ENCODE peak calls at places on chromosomes 4 and X, in five cellular contexts. H is heart right ventricle; P is CD4-positive, CD25-positive, alpha-beta regulatory T cell; T is CD8-positive, alpha-beta T cell; D is right cardiac atrium. S is an unnamed sample.

GRCh38 chr4:98341309-98341708 is 80.1 kb downstream of the RAP1GDS1 start:
- DNase-seq in T (no peak), P (no peak), H (no peak), D (no peak), S (no peak)

GRCh38 chrX:79325263-79325958 is 41.7 kb downstream of the ITM2A start:
- DNase-seq in T (peak; percentile 61), P (peak; percentile 54), D (no peak), H (no peak), S (no peak)

GRCh38 chr4:71550220-71551190 is 211.7 kb downstream of the SLC4A4 start:
- DNase-seq in D (no peak), H (no peak), T (no peak), P (no peak), S (no peak)

GRCh38 chr4:151850751-151851150 is 89.9 kb upstream of the GATB start:
- DNase-seq in H (no peak), P (no peak), D (no peak), T (no peak), S (no peak)

GRCh38 chr4:176383273-176384077 is 63.7 kb downstream of the SPCS3 start:
- DNase-seq in D (no peak), H (peak; percentile 29), T (no peak), P (no peak), S (no peak)

GRCh38 chrX:70481871-70482270 is 37.2 kb downstream of the DLG3 start:
- DNase-seq in D (no peak), T (no peak), H (no peak), P (no peak), S (no peak)

GRCh38 chr4:154559141-154559841 is 3.5 kb upstream of the FGB start:
- DNase-seq in T (no peak), H (no peak), D (no peak), P (peak; percentile 41), S (no peak)

GRCh38 chrX:30875957-30876356 is 13.1 kb downstream of the TAB3 start:
- DNase-seq in P (no peak), D (no peak), T (no peak), H (no peak), S (no peak)

GRCh38 chr4:69718376-69719293 is 41.8 kb downstream of the SULT1B1 start:
- DNase-seq in H (no peak), P (no peak), T (no peak), D (no peak), S (no peak)

GRCh38 chr4:24771241-24771640 is 24.1 kb upstream of the SOD3 start:
- DNase-seq in P (no peak), T (no peak), H (no peak), D (no peak), S (no peak)

GRCh38 chr4:147943159-147943638 is 211.3 kb downstream of the ARHGAP10 start:
- DNase-seq in D (no peak), T (no peak), P (peak; percentile 8), H (no peak), S (no peak)

GRCh38 chr4:111027526-111027925 is 404.6 kb upstream of the PITX2 start:
- DNase-seq in D (no peak), H (no peak), P (no peak), T (no peak), S (no peak)

GRCh38 chr4:8342651-8343050 is 73.1 kb downstream of the HTRA3 start:
- DNase-seq in P (no peak), H (no peak), T (no peak), D (no peak), S (peak; percentile 18)

GRCh38 chr4:96354036-96354712 is 514.3 kb downstream of the PDHA2 start:
- DNase-seq in P (no peak), T (no peak), H (no peak), D (no peak), S (no peak)

GRCh38 chr4:107069049-107069448 is 32.9 kb upstream of the DKK2 start:
- DNase-seq in T (no peak), P (no peak), D (no peak), H (no peak), S (no peak)

GRCh38 chr4:168501407-168501806 is 4.6 kb downstream of the PALLD start:
- DNase-seq in D (no peak), H (no peak), T (no peak), P (no peak), S (no peak)

GRCh38 chr4:113294910-113295309 is 245.5 kb downstream of the ANK2 start:
- DNase-seq in D (no peak), P (no peak), H (no peak), T (no peak), S (no peak)

GRCh38 chr4:176001171-176002006 is 64.3 kb upstream of the WDR17 start:
- DNase-seq in D (peak; percentile 25), T (no peak), P (no peak), H (peak; percentile 15), S (no peak)

GRCh38 chr4:167084326-167084725 is 150.0 kb downstream of the SPOCK3 start:
- DNase-seq in H (no peak), T (no peak), P (no peak), D (no peak), S (no peak)

GRCh38 chr4:22413416-22413815 is 102.5 kb downstream of the ADGRA3 start:
- DNase-seq in H (no peak), D (no peak), P (no peak), T (no peak), S (no peak)

GRCh38 chrX:13380230-13380629 is 60.4 kb upstream of the ATXN3L start:
- DNase-seq in H (no peak), T (no peak), P (no peak), D (no peak), S (no peak)

GRCh38 chr4:2793920-2794706 is 1.2 kb downstream of the SH3BP2 start:
- DNase-seq in P (no peak), D (peak; percentile 45), T (no peak), H (no peak), S (peak; percentile 51)

GRCh38 chr4:36568575-36568974 is 287.2 kb downstream of the DTHD1 start:
- DNase-seq in P (no peak), D (no peak), T (no peak), H (no peak), S (no peak)

GRCh38 chrX:154378059-154378798 is 866 bp upstream of the EMD start:
- DNase-seq in P (peak; percentile 50), D (peak; percentile 74), H (no peak), T (peak; percentile 66), S (peak; percentile 56)

GRCh38 chr4:133866328-133866699 is 335.3 kb downstream of the PABPC4L start:
- DNase-seq in P (no peak), D (no peak), H (no peak), T (no peak), S (no peak)

GRCh38 chr4:108068422-108068821 is 78.7 kb downstream of the HADH start:
- DNase-seq in H (no peak), P (no peak), T (no peak), D (no peak), S (no peak)

GRCh38 chr4:3266076-3266475 is 17.1 kb downstream of the MSANTD1 start:
- DNase-seq in T (no peak), P (no peak), H (peak; percentile 1), D (no peak), S (no peak)

GRCh38 chrX:9396930-9397329 is 67.9 kb upstream of the TBL1X start:
- DNase-seq in T (no peak), P (no peak), D (no peak), H (no peak), S (no peak)

GRCh38 chr4:24322986-24323385 is 261.4 kb downstream of the DHX15 start:
- DNase-seq in H (no peak), D (no peak), P (no peak), T (no peak), S (no peak)

GRCh38 chr4:123562994-123563745 is 166.6 kb downstream of the SPRY1 start:
- DNase-seq in T (no peak), P (no peak), D (no peak), H (no peak), S (no peak)

GRCh38 chrX:24647257-24648058 is at the start of gene PCYT1B:
- DNase-seq in T (peak; percentile 61), D (peak; percentile 72), P (peak; percentile 75), H (peak; percentile 54), S (peak; percentile 35)

GRCh38 chr4:13347517-13348125 is 136.5 kb downstream of the RAB28 start:
- DNase-seq in T (no peak), D (no peak), P (no peak), H (no peak), S (no peak)

GRCh38 chrX:7582191-7582590 is 260.8 kb upstream of the VCX start:
- DNase-seq in H (no peak), P (no peak), D (no peak), T (no peak), S (no peak)

GRCh38 chrX:96683997-96684338 is 674 bp upstream of the DIAPH2 start:
- DNase-seq in P (no peak), T (no peak), D (no peak), H (no peak), S (no peak)

GRCh38 chrX:133742602-133743305 is 242.6 kb downstream of the GPC3 start:
- DNase-seq in T (no peak), H (no peak), D (no peak), P (no peak), S (no peak)

GRCh38 chr4:13700196-13701140 is 72.9 kb upstream of the BOD1L1 start:
- DNase-seq in T (no peak), H (no peak), D (no peak), P (no peak), S (no peak)

GRCh38 chr4:18981234-18981615 is 959.7 kb upstream of the LCORL start:
- DNase-seq in H (no peak), D (no peak), P (no peak), T (no peak), S (no peak)
- H3K9me3 ChIP-seq in H (no peaks in the 10 kb centered on the region), D (no peaks in the 10 kb centered on the region), P (peaks cover 3% of the 10 kb centered on the region), T (no peaks in the 10 kb centered on the region), S (no peaks in the 10 kb centered on the region)

GRCh38 chrX:10603612-10604011 is 16.8 kb downstream of the MID1 start:
- DNase-seq in T (no peak), P (no peak), D (no peak), H (no peak), S (no peak)
- H3K4me1 ChIP-seq in T (no peaks in the 10 kb centered on the region), P (no peaks in the 10 kb centered on the region), D (peaks cover under 1% of the 10 kb centered on the region), H (no peaks in the 10 kb centered on the region), S (peaks cover 7% of the 10 kb centered on the region)

GRCh38 chrX:151724563-151725337 is 8.9 kb downstream of the FATE1 start:
- DNase-seq in H (no peak), P (no peak), T (no peak), D (no peak), S (no peak)
- H3K9me3 ChIP-seq in H (no peaks in the 10 kb centered on the region), P (no peaks in the 10 kb centered on the region), T (no peaks in the 10 kb centered on the region), D (no peaks in the 10 kb centered on the region), S (no peaks in the 10 kb centered on the region)

DNA sequence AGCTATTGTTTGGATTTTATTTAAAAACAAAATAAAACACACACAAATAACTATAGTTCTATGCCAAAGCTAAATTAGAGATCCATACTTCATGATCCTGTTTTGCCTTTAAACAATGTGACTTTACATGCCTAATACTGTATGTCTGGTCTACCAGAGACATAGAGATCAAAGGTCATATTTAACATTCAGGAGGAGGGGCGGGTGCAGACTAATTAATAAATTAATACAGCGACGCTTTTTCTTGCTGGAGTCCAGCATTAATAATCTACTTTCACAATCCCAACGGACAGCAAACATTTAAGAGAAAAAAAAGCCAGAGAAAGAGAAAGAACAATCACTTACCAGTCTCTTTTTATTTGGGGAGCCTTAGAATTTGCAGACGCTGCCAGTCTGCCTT is 533 bp downstream of the CXXC4 start:
- DNase-seq in D (no peak), H (no peak), T (no peak), P (no peak), S (no peak)
- H3K4me1 ChIP-seq in D (no peaks in the 10 kb centered on the region), H (peaks cover 6% of the 10 kb centered on the region), T (peaks cover 20% of the 10 kb centered on the region), P (peaks cover 15% of the 10 kb centered on the region), S (peaks cover 46% of the 10 kb centered on the region)

GRCh38 chrX:101429934-101430333 is 21.9 kb downstream of the HNRNPH2 start:
- DNase-seq in P (no peak), D (no peak), H (no peak), T (no peak), S (no peak)
- H3K9me3 ChIP-seq in P (no peaks in the 10 kb centered on the region), D (no peaks in the 10 kb centered on the region), H (no peaks in the 10 kb centered on the region), T (no peaks in the 10 kb centered on the region), S (peaks cover 12% of the 10 kb centered on the region)

GRCh38 chr4:118935819-118936218 is 47.2 kb downstream of the SYNPO2 start:
- DNase-seq in T (no peak), D (no peak), P (no peak), H (no peak), S (no peak)
- H3K4me1 ChIP-seq in T (no peaks in the 10 kb centered on the region), D (peaks cover 6% of the 10 kb centered on the region), P (no peaks in the 10 kb centered on the region), H (peaks cover 30% of the 10 kb centered on the region), S (peaks cover 86% of the 10 kb centered on the region)